ENCODE peak calls at places on chromosomes 12 and 14, in nine cellular contexts. J is ovary, B is NCI-H1930, E is Ammon's horn, W is SK-MEL-5, I is lower lobe of right lung, G is fibroblast of the conjunctiva, T is Right ventricle myocardium superior, F is AG09309. V is an unnamed sample.

GRCh38 chr12:1808798-1809480 is 11.4 kb upstream of the LRTM2 start:
- DNase-seq in G (no peak), E (no peak), T (peak; percentile 32), I (peak; percentile 44), J (no peak), B (no peak), F (no peak), W (no peak), V (peak; percentile 53)

GRCh38 chr14:33906968-33907367 is 43.9 kb downstream of the EGLN3 start:
- DNase-seq in G (no peak), B (no peak), I (no peak), T (no peak), J (no peak), W (no peak), F (no peak), E (no peak), V (no peak)

GRCh38 chr14:85401396-85401795 is 128.5 kb upstream of the FLRT2 start:
- DNase-seq in E (no peak), F (no peak), J (no peak), T (no peak), W (no peak), I (no peak), B (no peak), G (no peak), V (no peak)

GRCh38 chr12:92696240-92696639 is 6.5 kb upstream of the PLEKHG7 start:
- DNase-seq in I (peak; percentile 49), W (no peak), G (peak; percentile 53), F (peak; percentile 37), T (peak; percentile 71), E (peak; percentile 69), B (no peak), J (no peak), V (no peak)

GRCh38 chr12:120835304-120835612 is 68.9 kb downstream of the SPPL3 start:
- DNase-seq in E (no peak), J (no peak), F (no peak), G (no peak), T (no peak), B (no peak), W (no peak), I (no peak), V (no peak)

GRCh38 chr12:42104087-42104486 is 40.6 kb downstream of the GXYLT1 start:
- DNase-seq in T (no peak), B (no peak), F (no peak), E (no peak), I (no peak), G (no peak), J (no peak), W (no peak), V (no peak)

GRCh38 chr12:106048016-106048415 is 90.7 kb downstream of the NUAK1 start:
- DNase-seq in W (no peak), B (no peak), I (no peak), F (no peak), T (no peak), J (no peak), E (no peak), G (no peak), V (no peak)

GRCh38 chr14:103188691-103189480 is 65.6 kb downstream of the TNFAIP2 start:
- DNase-seq in J (peak; percentile 43), E (no peak), W (no peak), F (no peak), B (peak; percentile 41), T (peak; percentile 63), I (peak; percentile 51), G (no peak), V (no peak)

GRCh38 chr14:104399432-104400155 is 180.0 kb upstream of the C14orf180 start:
- DNase-seq in F (no peak), B (no peak), I (no peak), G (no peak), W (no peak), J (no peak), E (no peak), T (no peak), V (no peak)

GRCh38 chr12:121334513-121335343 is 17.5 kb downstream of the ANAPC5 start:
- DNase-seq in F (peak; percentile 47), G (peak; percentile 78), J (no peak), I (no peak), E (peak; percentile 86), T (no peak), B (peak; percentile 16), W (peak; percentile 87), V (peak; percentile 29)

GRCh38 chr12:49339464-49339861 is 2.5 kb upstream of the C1QL4 start:
- DNase-seq in I (no peak), G (no peak), E (no peak), W (no peak), B (no peak), T (no peak), J (no peak), F (no peak), V (no peak)

GRCh38 chr14:75283884-75284563 is 5.4 kb downstream of the FOS start:
- DNase-seq in W (no peak), G (no peak), T (no peak), B (no peak), J (peak; percentile 73), F (no peak), I (peak; percentile 75), E (no peak), V (no peak)

GRCh38 chr14:21525571-21525970 is 575 bp downstream of the SALL2 start:
- DNase-seq in I (no peak), W (no peak), G (no peak), T (no peak), J (peak; percentile 59), B (no peak), E (peak; percentile 48), F (no peak), V (no peak)

GRCh38 chr12:65372574-65372973 is 94.1 kb downstream of the MSRB3 start:
- DNase-seq in E (no peak), B (no peak), F (no peak), W (no peak), J (no peak), I (no peak), G (no peak), T (no peak), V (no peak)

GRCh38 chr14:38309522-38310262 is 53.8 kb upstream of the CLEC14A start:
- DNase-seq in G (no peak), J (no peak), B (no peak), F (no peak), T (no peak), E (no peak), I (no peak), W (no peak), V (no peak)

GRCh38 chr12:59084758-59085383 is 164.6 kb upstream of the LRIG3 start:
- DNase-seq in W (no peak), J (peak; percentile 16), T (no peak), F (peak; percentile 44), G (peak; percentile 80), E (no peak), B (no peak), I (no peak), V (no peak)

GRCh38 chr14:99879401-99880295 is 86.4 kb downstream of the EML1 start:
- DNase-seq in I (no peak), E (no peak), J (no peak), T (no peak), W (no peak), B (no peak), G (peak; percentile 65), F (peak; percentile 85), V (no peak)

GRCh38 chr12:53064613-53065415 is 14.4 kb downstream of the SPRYD3 start:
- DNase-seq in B (no peak), E (no peak), T (no peak), W (no peak), F (no peak), J (peak; percentile 42), I (no peak), G (no peak), V (no peak)

GRCh38 chr14:73744874-73745529 is 30.8 kb upstream of the PNMA1 start:
- DNase-seq in G (no peak), I (peak; percentile 69), J (no peak), F (no peak), T (no peak), W (no peak), E (no peak), B (no peak), V (peak; percentile 48)

GRCh38 chr14:100827751-100828447 is 2.0 kb downstream of the MEG3 start:
- DNase-seq in I (no peak), F (peak; percentile 59), T (no peak), B (no peak), G (peak; percentile 77), J (peak; percentile 64), W (no peak), E (peak; percentile 40), V (no peak)

GRCh38 chr12:45727994-45728624 is 1.4 kb upstream of the ARID2 start:
- DNase-seq in T (no peak), F (no peak), J (no peak), G (no peak), I (no peak), B (peak; percentile 79), W (no peak), E (peak; percentile 12), V (peak; percentile 50)

GRCh38 chr12:2940564-2940963 is 18.6 kb upstream of the TEAD4 start:
- DNase-seq in B (no peak), J (no peak), I (no peak), F (no peak), W (no peak), T (no peak), E (no peak), G (no peak), V (no peak)

GRCh38 chr14:81170104-81170828 is 50.5 kb downstream of the GTF2A1 start:
- DNase-seq in T (peak; percentile 97), G (peak; percentile 81), B (peak; percentile 49), W (peak; percentile 92), E (peak; percentile 98), J (peak; percentile 91), I (peak; percentile 96), F (peak; percentile 46), V (peak; percentile 95)

V was measured in right lobe of liver.